ENCODE peak calls at places on chromosome 1, in nine cellular contexts. F is fibroblast of mammary gland; I is left cardiac atrium; L is WERI-Rb-1; U is G401; M is stimulated activated CD8-positive, alpha-beta memory T cell treated with anti-CD3 and anti-CD28 coated beads, Interleukin-4, amount 100 ng/mL, for 4 hours; R is activated CD4-positive, alpha-beta T cell treated with anti-CD3 and anti-CD28 coated beads, Interleukin-2, amount 10 ng/mL, durations not matched to agents 7 days and 5 days; D is NCI-H1417; X is fibroblast of pulmonary artery. V is an unnamed sample.

GRCh38 chr1:168709407-168709891 is 19.6 kb downstream of the DPT start:
- DNase-seq in F (peak), I (no peak), L (no peak), U (no peak), M (no peak), R (no peak), D (peak), X (peak), V (no peak)

GRCh38 chr1:233090706-233091494 is 140.5 kb downstream of the NTPCR start:
- DNase-seq in F (no peak), I (no peak), L (no peak), U (no peak), M (no peak), R (no peak), D (no peak), X (no peak), V (no peak)

GRCh38 chr1:36342426-36343185 is 19.2 kb upstream of the EVA1B start:
- DNase-seq in F (peak), I (no peak), L (peak), U (peak), M (peak), R (peak), D (peak), X (peak), V (no peak)

GRCh38 chr1:3491291-3492246 is 37.1 kb downstream of the ARHGEF16 start:
- DNase-seq in F (peak), I (peak), L (peak), U (peak), M (peak), R (peak), D (peak), X (peak), V (no peak)

GRCh38 chr1:213211201-213211600 is 160.2 kb downstream of the RPS6KC1 start:
- DNase-seq in F (no peak), I (no peak), L (no peak), U (no peak), M (no peak), R (no peak), D (no peak), X (no peak), V (no peak)

GRCh38 chr1:54014009-54014629 is 3.9 kb downstream of the LDLRAD1 start:
- DNase-seq in F (no peak), I (no peak), L (no peak), U (no peak), M (no peak), R (no peak), D (peak), X (no peak), V (no peak)

GRCh38 chr1:57329001-57329400 is 94.9 kb downstream of the DAB1 start:
- DNase-seq in F (no peak), I (no peak), L (peak), U (no peak), M (no peak), R (no peak), D (no peak), X (no peak), V (no peak)

GRCh38 chr1:201543871-201544521 is 5.1 kb downstream of the NAV1 start:
- DNase-seq in F (no peak), I (no peak), L (peak), U (no peak), M (no peak), R (no peak), D (no peak), X (no peak), V (no peak)

GRCh38 chr1:202578001-202578500 is 132.2 kb downstream of the SYT2 start:
- DNase-seq in F (no peak), I (no peak), L (peak), U (peak), M (no peak), R (no peak), D (no peak), X (peak), V (no peak)

GRCh38 chr1:201329801-201330200 is 46.5 kb downstream of the PKP1 start:
- DNase-seq in F (no peak), I (no peak), L (no peak), U (no peak), M (no peak), R (no peak), D (no peak), X (no peak), V (no peak)

GRCh38 chr1:216600730-216601426 is 122.4 kb downstream of the ESRRG start:
- DNase-seq in F (peak), I (peak), L (peak), U (peak), M (no peak), R (no peak), D (peak), X (peak), V (peak)

GRCh38 chr1:159282118-159282517 is 20.0 kb upstream of the FCER1A start:
- DNase-seq in F (no peak), I (no peak), L (no peak), U (no peak), M (no peak), R (no peak), D (no peak), X (peak), V (no peak)